ENCODE peak calls at places on chromosomes 2 and 18, in four cellular contexts. O is stimulated activated CD8-positive, alpha-beta memory T cell treated with anti-CD3 and anti-CD28 coated beads, Interleukin-4, amount 100 ng/mL, for 24 hours; T is cardiac muscle cell; J is NCI-H446 treated with DMSO at 0.1 percent for 48 hours. B is an unnamed sample.

GRCh38 chr2:16150456-16151280 is 210.3 kb downstream of the MYCN start:
- DNase-seq in J (no peak), T (no peak), O (no peak), B (no peak)

GRCh38 chr2:224816816-224817215 is 100.7 kb upstream of the CCDC195 start:
- DNase-seq in T (no peak), O (no peak), J (no peak), B (no peak)

GRCh38 chr2:106759962-106760361 is 126.0 kb downstream of the ST6GAL2 start:
- DNase-seq in J (no peak), O (no peak), T (no peak), B (no peak)

GRCh38 chr2:232368311-232368731 is 10.2 kb upstream of the ALPP start:
- DNase-seq in J (no peak), O (no peak), T (no peak), B (no peak)

GRCh38 chr2:240997141-240997855 is 1.1 kb upstream of the SNED1 start:
- DNase-seq in O (no peak), J (no peak), T (no peak), B (no peak)

GRCh38 chr2:109655287-109655686 is 41.1 kb downstream of the SOWAHC start:
- DNase-seq in O (no peak), J (no peak), T (no peak), B (no peak)

GRCh38 chr2:143776531-143776930 is 647.3 kb downstream of the ARHGAP15 start:
- DNase-seq in J (no peak), O (no peak), T (no peak), B (no peak)

GRCh38 chr2:223884399-223884798 is 47.0 kb upstream of the AP1S3 start:
- DNase-seq in T (no peak), J (no peak), O (no peak), B (no peak)

GRCh38 chr2:187233811-187234210 is 214.2 kb downstream of the CALCRL start:
- DNase-seq in J (no peak), O (no peak), T (no peak), B (no peak)

GRCh38 chr2:19799881-19800780 is 101.7 kb downstream of the TTC32 start:
- DNase-seq in T (peak), O (no peak), J (no peak), B (no peak)

GRCh38 chr2:44392338-44392943 is 30.7 kb downstream of the CAMKMT start:
- DNase-seq in T (peak), J (no peak), O (peak), B (peak)

GRCh38 chr2:218257390-218257981 is 3.3 kb upstream of the GPBAR1 start:
- DNase-seq in T (no peak), J (no peak), O (peak), B (peak)

GRCh38 chr18:3624818-3625716 is 175.1 kb downstream of the TGIF1 start:
- DNase-seq in J (no peak), O (peak), T (peak), B (no peak)

GRCh38 chr2:110675679-110676078 is 2.2 kb downstream of the BUB1 start:
- DNase-seq in O (no peak), T (no peak), J (no peak), B (no peak)

GRCh38 chr2:8567469-8568108 is 114.3 kb upstream of the ID2 start:
- DNase-seq in J (no peak), T (no peak), O (no peak), B (no peak)

GRCh38 chr18:42533010-42533409 is 578.0 kb downstream of the PIK3C3 start:
- DNase-seq in J (no peak), O (no peak), T (no peak), B (no peak)

GRCh38 chr18:23835076-23835475 is 145.8 kb downstream of the LAMA3 start:
- DNase-seq in T (no peak), O (no peak), J (no peak), B (no peak)

GRCh38 chr2:227407601-227408089 is 19.9 kb upstream of the SCYGR1 start:
- DNase-seq in J (peak), O (no peak), T (no peak), B (no peak)

GRCh38 chr2:28321426-28321825 is 71.2 kb upstream of the FOSL2 start:
- DNase-seq in O (no peak), T (no peak), J (no peak), B (no peak)

GRCh38 chr18:61797691-61798590 is 94.9 kb downstream of the RNF152 start:
- DNase-seq in J (no peak), O (no peak), T (no peak), B (no peak)

GRCh38 chr2:168612719-168613118 is 156.6 kb downstream of the CERS6 start:
- DNase-seq in T (no peak), J (no peak), O (no peak), B (no peak)

GRCh38 chr2:30197570-30197969 is 33.8 kb upstream of the LBH start:
- DNase-seq in T (no peak), J (no peak), O (no peak), B (no peak)

GRCh38 chr2:188524519-188525113 is 232.9 kb downstream of the GULP1 start:
- DNase-seq in T (peak), J (peak), O (no peak), B (no peak)

GRCh38 chr2:241064802-241065354 is 37.2 kb downstream of the MTERF4 start:
- DNase-seq in O (no peak), J (no peak), T (no peak), B (no peak)

GRCh38 chr2:156455366-156455975 is 19.3 kb downstream of the GPD2 start:
- DNase-seq in T (no peak), O (no peak), J (no peak), B (no peak)

GRCh38 chr2:121707920-121708361 is 28.7 kb downstream of the NIFK start:
- DNase-seq in O (no peak), J (no peak), T (no peak), B (no peak)

GRCh38 chr2:205500951-205501350 is 181.3 kb upstream of the NRP2 start:
- DNase-seq in J (no peak), O (no peak), T (no peak), B (no peak)

B was measured in memory B cell.